ENCODE peak calls at places on chromosomes 3 and 15, in four cellular contexts. C is fibroblast of lung, F is HFFc6, E is spleen. B is an unnamed sample.

GRCh38 chr15:60392986-60393811 is 4.6 kb downstream of the ANXA2 start:
- DNase-seq in C (peak), F (peak), E (no peak), B (no peak)

GRCh38 chr15:100170280-100170654 is 171.5 kb downstream of the ADAMTS17 start:
- DNase-seq in C (no peak), F (no peak), E (no peak), B (peak)

GRCh38 chr15:40340740-40341400 is at the start of gene CCDC9B:
- DNase-seq in C (peak), F (peak), E (peak), B (no peak)

GRCh38 chr3:172848910-172849309 is 98.4 kb downstream of the ECT2 start:
- DNase-seq in C (peak), F (peak), E (no peak), B (no peak)

GRCh38 chr3:55074861-55075260 is 147.0 kb upstream of the LRTM1 start:
- DNase-seq in C (peak), F (no peak), E (no peak), B (no peak)

GRCh38 chr15:78007965-78008886 is 69.3 kb downstream of the TBC1D2B start:
- DNase-seq in C (peak), F (peak), E (no peak), B (no peak)

GRCh38 chr3:147419731-147420360 is 10.7 kb downstream of the ZIC1 start:
- DNase-seq in C (no peak), F (no peak), E (no peak), B (no peak)

GRCh38 chr3:50204804-50205718 is at the start of gene SLC38A3:
- DNase-seq in C (no peak), F (no peak), E (no peak), B (peak)

GRCh38 chr15:77915261-77915960 is 162.1 kb downstream of the TBC1D2B start:
- DNase-seq in C (no peak), F (no peak), E (peak), B (no peak)

GRCh38 chr3:21188459-21188858 is 562.6 kb downstream of the ZNF385D start:
- DNase-seq in C (no peak), F (no peak), E (no peak), B (no peak)

GRCh38 chr3:189143321-189143720 is 28.4 kb upstream of the TPRG1 start:
- DNase-seq in C (no peak), F (no peak), E (no peak), B (no peak)

GRCh38 chr3:44409640-44410410 is 67.6 kb downstream of the ZNF445 start:
- DNase-seq in C (no peak), F (no peak), E (no peak), B (no peak)

GRCh38 chr3:137075020-137075419 is 117.2 kb downstream of the IL20RB start:
- DNase-seq in C (no peak), F (no peak), E (no peak), B (no peak)

GRCh38 chr15:39124155-39124924 is 456.5 kb upstream of the THBS1 start:
- DNase-seq in C (no peak), F (no peak), E (no peak), B (no peak)

GRCh38 chr3:155428558-155428957 is 135.1 kb upstream of the STRIT1 start:
- DNase-seq in C (peak), F (peak), E (no peak), B (no peak)

GRCh38 chr15:44153352-44153751 is 41.7 kb downstream of the FRMD5 start:
- DNase-seq in C (no peak), F (no peak), E (no peak), B (no peak)

GRCh38 chr3:31035681-31036080 is 141.2 kb upstream of the GADL1 start:
- DNase-seq in C (no peak), F (no peak), E (no peak), B (no peak)

DNA sequence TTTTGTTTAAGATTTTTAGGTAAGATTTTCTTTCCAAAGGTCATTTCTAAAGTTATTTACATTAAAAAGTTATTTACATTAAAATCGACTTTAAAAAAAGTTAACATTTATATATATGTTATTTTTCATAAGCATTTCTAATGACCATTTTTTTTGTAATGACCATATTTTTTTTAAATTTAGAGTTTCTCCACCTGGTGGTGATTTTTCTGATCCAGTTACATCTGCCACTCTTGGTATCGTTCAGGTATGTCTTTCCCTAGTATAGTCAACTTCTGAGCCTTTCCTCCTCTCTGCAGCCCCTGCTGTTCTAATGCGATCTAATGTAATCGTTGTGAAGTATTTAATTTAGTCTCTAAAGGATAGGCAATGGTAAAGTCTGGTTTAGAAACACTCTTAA is 42.9 kb upstream of the GRAMD1C start:
- DNase-seq in C (no peak), F (no peak), E (no peak), B (no peak)
- TF ChIP-seq CTCF in C (no peak), F (peak), E (no peak), B (no peak)

GRCh38 chr15:49900036-49900435 is 219.0 kb downstream of the ATP8B4 start:
- DNase-seq in C (peak), F (no peak), E (no peak), B (no peak)

GRCh38 chr15:49904296-49904695 is 214.7 kb downstream of the ATP8B4 start:
- DNase-seq in C (no peak), F (peak), E (no peak), B (no peak)

GRCh38 chr15:49900836-49901235 is 218.2 kb downstream of the ATP8B4 start:
- DNase-seq in C (no peak), F (no peak), E (no peak), B (no peak)

GRCh38 chr15:49902791-49903481 is 216.1 kb downstream of the ATP8B4 start:
- DNase-seq in C (peak), F (peak), E (no peak), B (no peak)

DNA sequence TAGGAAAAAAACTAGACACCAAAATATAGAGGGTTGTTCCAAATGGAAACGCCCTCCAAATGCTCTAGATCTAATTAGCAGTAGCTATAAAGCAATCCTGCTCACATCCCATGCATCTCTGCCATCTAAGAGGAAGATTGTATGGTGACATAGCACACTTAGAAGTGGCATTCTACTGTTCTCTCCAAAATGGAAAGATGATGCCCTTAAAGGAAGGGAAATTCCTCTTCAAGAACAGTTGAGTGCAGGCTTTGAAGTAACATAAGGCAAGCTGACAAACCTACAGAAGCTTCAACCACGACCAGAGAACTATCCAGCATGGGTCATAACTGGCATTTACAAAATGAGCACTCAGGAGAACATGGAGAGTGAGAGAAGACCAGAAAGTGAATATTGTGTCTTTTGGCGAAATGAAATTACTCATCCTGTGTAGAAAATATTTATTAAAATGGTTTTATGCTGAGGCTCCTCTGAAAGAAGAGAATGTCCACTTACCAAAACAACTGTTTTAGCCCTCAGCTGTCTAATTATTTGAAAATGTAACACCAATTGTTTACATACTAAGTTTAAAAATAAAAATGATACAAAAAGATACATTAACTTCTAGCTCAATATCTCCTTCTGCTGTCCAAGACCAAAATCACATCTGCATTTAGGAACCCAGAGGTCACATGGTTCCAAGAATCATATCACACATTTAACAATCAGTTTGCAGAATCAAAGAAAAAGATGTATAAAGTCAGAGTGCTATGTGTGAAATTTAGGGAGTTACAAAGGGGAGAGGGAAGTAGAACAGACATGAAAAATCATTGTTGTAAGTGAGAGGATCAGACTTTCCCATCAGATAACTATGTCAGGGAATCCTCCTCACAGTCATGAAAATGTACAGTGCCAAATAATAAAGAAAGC is 216.9 kb downstream of the ATP8B4 start:
- DNase-seq in C (peak), F (peak), E (no peak), B (no peak)
- TF ChIP-seq CTCF in C (peak), F (peak), E (no peak), B (no peak)

GRCh38 chr3:83968386-83968785 is 990.4 kb upstream of the CADM2 start:
- DNase-seq in C (no peak), F (no peak), E (no peak), B (no peak)
- TF ChIP-seq CTCF in C (no peak), F (no peak), E (no peak), B (no peak)

GRCh38 chr3:159146856-159147255 is 345.0 kb downstream of the MFSD1 start:
- DNase-seq in C (no peak), F (no peak), E (no peak), B (no peak)
- TF ChIP-seq CTCF in C (no peak), F (no peak), E (no peak), B (no peak)

GRCh38 chr3:126959921-126960603 is 22.9 kb upstream of the PLXNA1 start:
- DNase-seq in C (peak), F (peak), E (peak), B (no peak)
- TF ChIP-seq CTCF in C (peak), F (peak), E (no peak), B (no peak)

GRCh38 chr3:124351430-124352142 is 359.7 kb upstream of the ROPN1 start:
- DNase-seq in C (peak), F (peak), E (no peak), B (no peak)
- TF ChIP-seq CTCF in C (peak), F (peak), E (no peak), B (no peak)

GRCh38 chr15:81411056-81411455 is 37.0 kb upstream of the TMC3 start:
- DNase-seq in C (no peak), F (no peak), E (no peak), B (no peak)

GRCh38 chr15:81407151-81407550 is 33.1 kb upstream of the TMC3 start:
- DNase-seq in C (no peak), F (no peak), E (no peak), B (no peak)

GRCh38 chr15:81411969-81412633 is 38.1 kb upstream of the TMC3 start:
- DNase-seq in C (no peak), F (no peak), E (no peak), B (no peak)

GRCh38 chr15:81407679-81408078 is 33.7 kb upstream of the TMC3 start:
- DNase-seq in C (no peak), F (no peak), E (no peak), B (no peak)

GRCh38 chr15:81410318-81410753 is 36.3 kb upstream of the TMC3 start:
- DNase-seq in C (peak), F (peak), E (no peak), B (peak)
- TF ChIP-seq CTCF in C (peak), F (peak), E (no peak), B (peak)

GRCh38 chr3:51388286-51389029 is 2.6 kb upstream of the RBM15B start:
- DNase-seq in C (no peak), F (peak), E (no peak), B (no peak)
- TF ChIP-seq CTCF in C (peak), F (peak), E (no peak), B (no peak)

B was measured in activated CD8-positive, alpha-beta T cell treated with anti-CD3 and anti-CD28 coated beads for 36 hours.